ENCODE peak calls at places on chromosomes 2 and 18, in five cellular contexts. One of them, this sample, is unnamed.

GRCh38 chr2:181357979-181358378 is 99.2 kb upstream of the ITGA4 start:
- DNase-seq in HCT116: no peak
- DNase-seq in GM12891: no peak
- DNase-seq in spleen: no peak
- DNase-seq in heart left ventricle: no peak
- DNase-seq in this sample: no peak

GRCh38 chr2:97688062-97688827 is 18.7 kb downstream of the C2orf92 start:
- DNase-seq in spleen: no peak
- DNase-seq in heart left ventricle: no peak
- DNase-seq in GM12891: no peak
- DNase-seq in HCT116: no peak
- DNase-seq in this sample: no peak

GRCh38 chr18:58091099-58091611 is 47.1 kb downstream of the NEDD4L start:
- DNase-seq in HCT116: peak; percentile 4
- DNase-seq in spleen: no peak
- DNase-seq in heart left ventricle: no peak
- DNase-seq in GM12891: peak; percentile 21
- DNase-seq in this sample: no peak

GRCh38 chr2:216490061-216490460 is 8.6 kb upstream of the RPL37A start:
- DNase-seq in GM12891: no peak
- DNase-seq in spleen: no peak
- DNase-seq in HCT116: no peak
- DNase-seq in heart left ventricle: no peak
- DNase-seq in this sample: no peak

GRCh38 chr2:19731040-19731439 is 170.7 kb downstream of the TTC32 start:
- DNase-seq in GM12891: no peak
- DNase-seq in spleen: no peak
- DNase-seq in HCT116: no peak
- DNase-seq in heart left ventricle: no peak
- DNase-seq in this sample: no peak

GRCh38 chr18:55013086-55013485 is 53.8 kb upstream of the CCDC68 start:
- DNase-seq in heart left ventricle: no peak
- DNase-seq in HCT116: no peak
- DNase-seq in spleen: no peak
- DNase-seq in GM12891: no peak
- DNase-seq in this sample: no peak

GRCh38 chr2:26033270-26033768 is 565 bp upstream of the RAB10 start:
- DNase-seq in GM12891: peak; percentile 69
- DNase-seq in spleen: no peak
- DNase-seq in HCT116: peak; percentile 71
- DNase-seq in heart left ventricle: peak; percentile 76
- DNase-seq in this sample: peak; percentile 76

GRCh38 chr2:165469417-165469816 is at the start of gene CSRNP3:
- DNase-seq in spleen: no peak
- DNase-seq in HCT116: peak; percentile 12
- DNase-seq in heart left ventricle: no peak
- DNase-seq in GM12891: no peak
- DNase-seq in this sample: no peak

GRCh38 chr2:119475225-119475856 is 43.7 kb downstream of the TMEM37 start:
- DNase-seq in spleen: no peak
- DNase-seq in HCT116: no peak
- DNase-seq in GM12891: no peak
- DNase-seq in heart left ventricle: no peak
- DNase-seq in this sample: no peak

GRCh38 chr2:56184500-56184996 is 758 bp downstream of the CCDC85A start:
- DNase-seq in HCT116: no peak
- DNase-seq in GM12891: no peak
- DNase-seq in spleen: peak; percentile 77
- DNase-seq in heart left ventricle: peak; percentile 60
- DNase-seq in this sample: no peak

GRCh38 chr2:157899125-157899839 is 23.2 kb upstream of the ACVR1 start:
- DNase-seq in HCT116: no peak
- DNase-seq in heart left ventricle: no peak
- DNase-seq in GM12891: no peak
- DNase-seq in spleen: no peak
- DNase-seq in this sample: no peak

DNA sequence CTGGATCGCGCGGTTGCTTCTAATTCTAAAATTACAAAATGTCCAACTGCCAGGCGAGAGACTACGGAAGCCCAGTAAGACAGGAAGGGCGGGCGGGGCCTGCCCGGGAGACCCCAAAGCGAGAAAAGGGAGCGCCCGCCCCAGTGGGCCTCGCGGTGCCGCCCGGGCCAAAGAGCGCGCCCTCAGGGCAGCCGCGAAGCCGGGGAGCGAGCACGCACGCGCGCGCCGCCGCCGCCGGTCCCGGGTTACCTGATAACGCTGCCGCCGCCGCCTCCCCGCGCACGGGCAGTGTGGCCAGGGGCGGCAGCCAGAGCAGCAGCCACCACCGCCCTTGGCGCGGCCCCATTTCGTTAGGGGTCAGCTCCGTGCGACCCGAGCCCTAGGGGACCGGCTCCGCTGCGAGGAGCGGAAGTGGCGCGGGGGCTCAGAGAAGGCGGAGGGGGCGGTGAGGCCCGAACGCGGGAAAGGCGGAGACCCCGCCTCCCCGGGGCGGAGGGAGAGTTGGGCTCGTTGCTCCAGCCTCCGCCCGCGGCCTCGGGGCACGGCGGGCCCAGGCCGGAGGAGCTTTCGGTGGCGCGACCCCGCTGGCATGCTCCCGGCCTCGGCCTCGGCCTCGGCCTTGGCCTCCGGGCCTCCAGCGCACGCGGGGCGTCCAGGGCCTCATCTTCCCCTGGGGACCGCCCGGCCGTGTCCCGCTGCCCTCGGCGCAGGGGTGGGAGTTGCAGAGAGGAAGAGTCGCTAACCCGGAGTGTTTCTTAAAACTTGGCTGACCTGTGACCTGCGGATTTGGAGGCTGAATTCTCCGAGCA is at the start of gene NEMP2:
- DNase-seq in HCT116: no peak
- DNase-seq in heart left ventricle: peak; percentile 92
- DNase-seq in spleen: peak; percentile 97
- DNase-seq in GM12891: peak; percentile 69
- DNase-seq in this sample: peak; percentile 92
- TF ChIP-seq POLR2A in HCT116: peak; percentile 72
- TF ChIP-seq POLR2A in heart left ventricle: no peak
- TF ChIP-seq POLR2A in spleen: peak; percentile 78
- TF ChIP-seq POLR2A in GM12891: peak; percentile 72
- TF ChIP-seq POLR2A in this sample: peak; percentile 91

GRCh38 chr2:220185766-220186165 is 558.3 kb downstream of the SLC4A3 start:
- DNase-seq in spleen: no peak
- DNase-seq in GM12891: no peak
- DNase-seq in HCT116: no peak
- DNase-seq in heart left ventricle: no peak
- DNase-seq in this sample: no peak
- TF ChIP-seq POLR2A in spleen: no peak
- TF ChIP-seq POLR2A in GM12891: no peak
- TF ChIP-seq POLR2A in HCT116: no peak
- TF ChIP-seq POLR2A in heart left ventricle: no peak
- TF ChIP-seq POLR2A in this sample: no peak

GRCh38 chr2:47272031-47272864 is 117.1 kb upstream of the STPG4 start:
- DNase-seq in GM12891: peak; percentile 90
- DNase-seq in HCT116: peak; percentile 26
- DNase-seq in heart left ventricle: peak; percentile 83
- DNase-seq in spleen: peak; percentile 94
- DNase-seq in this sample: peak; percentile 68
- TF ChIP-seq POLR2A in GM12891: no peak
- TF ChIP-seq POLR2A in HCT116: no peak
- TF ChIP-seq POLR2A in heart left ventricle: no peak
- TF ChIP-seq POLR2A in spleen: no peak
- TF ChIP-seq POLR2A in this sample: no peak

GRCh38 chr2:148023861-148024260 is 3.0 kb downstream of the MBD5 start:
- DNase-seq in spleen: no peak
- DNase-seq in heart left ventricle: no peak
- DNase-seq in HCT116: no peak
- DNase-seq in GM12891: no peak
- DNase-seq in this sample: peak; percentile 34
- TF ChIP-seq POLR2A in spleen: no peak
- TF ChIP-seq POLR2A in heart left ventricle: no peak
- TF ChIP-seq POLR2A in HCT116: no peak
- TF ChIP-seq POLR2A in GM12891: no peak
- TF ChIP-seq POLR2A in this sample: no peak

DNA sequence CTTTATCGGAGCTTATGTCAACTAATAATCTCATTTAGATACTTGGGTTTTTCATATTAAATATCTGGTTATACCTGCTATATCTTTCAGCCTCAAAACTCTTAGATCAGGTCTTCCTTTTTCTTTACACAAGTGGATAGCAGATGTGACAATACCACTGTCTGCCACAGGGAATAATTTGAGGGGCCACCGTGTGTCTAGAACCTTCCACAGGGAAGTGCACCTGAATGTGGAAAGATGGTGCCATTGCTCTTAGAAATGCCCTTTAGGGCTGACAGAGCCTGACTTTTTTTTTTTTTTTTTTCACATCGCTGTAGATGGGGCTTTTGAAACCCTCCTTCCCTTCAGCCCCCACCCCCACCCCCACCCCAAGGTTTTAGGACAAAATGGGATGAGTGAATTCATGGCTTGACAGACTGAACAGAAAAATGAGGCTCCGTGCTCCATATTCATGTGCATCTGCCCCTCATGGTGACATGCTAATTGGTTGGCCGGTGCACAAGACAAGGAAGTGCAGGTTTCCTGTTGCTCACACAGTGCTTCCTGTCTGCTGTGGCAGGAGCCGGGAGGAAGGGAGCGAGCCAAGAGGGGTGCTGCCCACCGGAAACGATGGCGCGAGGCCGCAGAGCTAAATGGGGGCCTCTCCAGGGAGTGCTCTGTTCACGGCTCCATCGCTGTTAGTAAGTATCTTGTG is 246.0 kb downstream of the LDLRAD4 start:
- DNase-seq in spleen: peak; percentile 92
- DNase-seq in HCT116: no peak
- DNase-seq in heart left ventricle: peak; percentile 84
- DNase-seq in GM12891: peak; percentile 64
- DNase-seq in this sample: no peak
- TF ChIP-seq POLR2A in spleen: no peak
- TF ChIP-seq POLR2A in HCT116: no peak
- TF ChIP-seq POLR2A in heart left ventricle: no peak
- TF ChIP-seq POLR2A in GM12891: peak; percentile 48
- TF ChIP-seq POLR2A in this sample: no peak

DNA sequence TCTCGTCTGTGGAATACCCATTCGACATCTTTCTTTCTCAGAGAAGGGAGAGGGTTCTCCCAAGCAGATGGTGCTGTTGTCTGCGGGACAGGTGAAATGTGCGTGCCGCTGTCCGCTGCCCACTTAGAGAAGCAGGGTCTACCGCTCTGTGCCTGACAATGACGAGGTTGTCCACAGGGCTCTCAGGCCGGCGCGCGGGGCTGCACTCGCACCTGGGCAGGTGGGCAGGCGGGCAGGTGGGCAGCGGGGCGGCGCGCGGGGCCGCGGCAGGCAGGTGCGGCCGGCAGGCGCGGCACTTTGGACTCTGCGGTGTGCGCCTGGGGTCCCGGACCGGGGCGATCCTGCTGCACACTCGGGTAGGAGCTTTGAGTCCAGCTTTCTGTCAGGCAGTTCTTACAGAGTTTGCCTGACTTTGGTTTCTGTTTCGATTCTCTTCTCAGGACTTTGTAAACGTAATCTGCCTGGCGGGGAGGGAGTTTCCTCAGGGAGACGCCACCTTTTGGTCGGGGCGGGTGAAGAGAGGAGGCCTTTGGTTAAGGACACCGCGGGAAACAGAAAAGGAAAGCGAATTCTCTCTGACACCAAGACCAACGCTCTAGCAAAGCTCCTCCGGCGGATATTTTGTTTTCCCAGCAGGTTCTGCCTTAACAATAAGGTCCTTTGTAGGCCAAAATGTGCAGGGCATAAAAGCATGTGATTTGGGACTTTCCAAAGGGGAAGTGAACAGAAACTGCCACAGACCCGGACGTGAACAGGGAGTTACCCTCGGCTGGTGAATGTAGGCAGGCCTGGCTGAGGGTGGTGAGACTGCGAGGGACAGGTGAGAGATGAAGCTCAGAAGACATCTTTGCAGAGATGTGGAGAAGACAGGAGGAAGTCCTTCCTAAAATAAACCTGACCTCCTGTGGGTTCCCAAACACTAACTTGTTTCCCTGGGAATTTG is at the start of gene IFIH1:
- DNase-seq in heart left ventricle: peak; percentile 79
- DNase-seq in spleen: peak; percentile 91
- DNase-seq in GM12891: peak; percentile 51
- DNase-seq in HCT116: peak; percentile 66
- DNase-seq in this sample: peak; percentile 90
- TF ChIP-seq POLR2A in heart left ventricle: no peak
- TF ChIP-seq POLR2A in spleen: peak; percentile 55
- TF ChIP-seq POLR2A in GM12891: peak; percentile 85
- TF ChIP-seq POLR2A in HCT116: no peak
- TF ChIP-seq POLR2A in this sample: peak; percentile 66

GRCh38 chr2:27752551-27753237 is 18.8 kb upstream of the MRPL33 start:
- DNase-seq in GM12891: no peak
- DNase-seq in heart left ventricle: no peak
- DNase-seq in spleen: no peak
- DNase-seq in HCT116: no peak
- DNase-seq in this sample: no peak
- TF ChIP-seq POLR2A in GM12891: no peak
- TF ChIP-seq POLR2A in heart left ventricle: no peak
- TF ChIP-seq POLR2A in spleen: no peak
- TF ChIP-seq POLR2A in HCT116: no peak
- TF ChIP-seq POLR2A in this sample: no peak

DNA sequence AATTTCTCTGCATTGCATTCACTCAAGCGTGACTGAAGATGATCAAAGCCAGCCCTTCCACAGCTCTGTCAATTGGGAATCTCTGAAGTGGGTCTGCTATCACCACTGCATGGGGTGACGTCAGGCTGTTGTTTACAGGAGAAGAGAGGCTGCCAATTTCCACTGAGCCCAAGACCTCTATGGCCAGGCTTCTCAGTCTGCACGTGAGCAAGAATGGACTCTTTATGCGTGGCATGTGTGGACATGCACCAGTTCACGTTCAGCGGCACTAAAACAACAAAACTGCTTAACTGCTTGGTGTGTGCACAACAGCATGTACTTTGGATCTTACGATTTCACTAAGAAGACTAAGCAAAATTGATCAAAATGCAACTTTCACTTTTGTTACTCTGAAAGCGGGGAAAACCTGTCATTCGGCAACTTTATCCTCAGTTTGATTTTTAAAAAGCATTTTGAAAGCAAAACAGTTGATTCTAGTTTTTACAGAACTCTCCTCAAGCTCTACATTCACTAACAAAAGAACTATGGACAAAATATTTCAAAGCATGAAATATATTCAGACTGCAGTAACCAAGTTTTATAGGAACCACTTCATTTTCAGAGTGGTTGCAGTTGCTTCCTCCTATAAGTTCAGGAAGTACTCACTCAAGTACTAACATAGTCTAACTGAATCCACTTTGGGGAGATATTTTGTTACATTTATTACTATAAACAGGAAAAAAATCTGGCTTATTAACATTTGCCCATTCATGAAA is 77.0 kb upstream of the SERTAD2 start:
- DNase-seq in HCT116: no peak
- DNase-seq in spleen: peak; percentile 82
- DNase-seq in heart left ventricle: no peak
- DNase-seq in GM12891: no peak
- DNase-seq in this sample: peak; percentile 17
- TF ChIP-seq POLR2A in HCT116: no peak
- TF ChIP-seq POLR2A in spleen: no peak
- TF ChIP-seq POLR2A in heart left ventricle: no peak
- TF ChIP-seq POLR2A in GM12891: no peak
- TF ChIP-seq POLR2A in this sample: peak; percentile 30

GRCh38 chr2:158968396-158969161 is at the start of gene TANC1:
- DNase-seq in heart left ventricle: peak; percentile 96
- DNase-seq in GM12891: peak; percentile 75
- DNase-seq in spleen: peak; percentile 91
- DNase-seq in HCT116: peak; percentile 74
- DNase-seq in this sample: peak; percentile 88
- TF ChIP-seq POLR2A in heart left ventricle: peak; percentile 57
- TF ChIP-seq POLR2A in GM12891: no peak
- TF ChIP-seq POLR2A in spleen: peak; percentile 45
- TF ChIP-seq POLR2A in HCT116: peak; percentile 72
- TF ChIP-seq POLR2A in this sample: peak; percentile 80